ENCODE peak calls at places on chromosomes 12 and 14, in seven cellular contexts. U is fibroblast of villous mesenchyme, F is choroid plexus epithelial cell, R is neural progenitor cell, C is OCI-LY7, K is stomach, B is MM.1S. O is an unnamed sample.

GRCh38 chr12:26122681-26123481 is 2.0 kb downstream of the BHLHE41 start:
- DNase-seq in U (peak), B (peak), C (no peak), R (peak), F (peak), K (peak), O (peak)

GRCh38 chr12:23887055-23887835 is 62.2 kb downstream of the SOX5 start:
- DNase-seq in F (peak), B (no peak), C (no peak), K (no peak), U (no peak), R (no peak), O (no peak)

GRCh38 chr12:116969615-116970575 is 59.1 kb downstream of the FBXW8 start:
- DNase-seq in R (peak), K (no peak), U (no peak), F (no peak), C (no peak), B (no peak), O (no peak)

GRCh38 chr12:129161511-129161910 is 308.2 kb downstream of the GLT1D1 start:
- DNase-seq in C (no peak), U (no peak), B (no peak), F (no peak), R (no peak), K (no peak), O (no peak)

GRCh38 chr12:19402743-19403400 is 36.4 kb upstream of the AEBP2 start:
- DNase-seq in F (peak), U (peak), K (peak), B (no peak), C (no peak), R (no peak), O (no peak)

GRCh38 chr14:74546416-74546815 is 52.9 kb downstream of the ISCA2 start:
- DNase-seq in R (no peak), B (no peak), C (no peak), F (no peak), K (no peak), U (no peak), O (no peak)

GRCh38 chr14:52949711-52950409 is 990 bp downstream of the FERMT2 start:
- DNase-seq in U (peak), F (peak), R (peak), K (no peak), B (no peak), C (no peak), O (no peak)

GRCh38 chr14:104477804-104478375 is 101.7 kb upstream of the C14orf180 start:
- DNase-seq in B (no peak), U (no peak), C (no peak), K (no peak), F (no peak), R (no peak), O (no peak)

GRCh38 chr14:81110186-81110585 is 110.6 kb downstream of the GTF2A1 start:
- DNase-seq in U (no peak), R (no peak), K (no peak), F (no peak), C (no peak), B (no peak), O (no peak)

GRCh38 chr12:2641209-2641608 is 153.6 kb upstream of the FKBP4 start:
- DNase-seq in K (no peak), F (peak), R (peak), B (peak), U (no peak), C (no peak), O (peak)

GRCh38 chr14:71169028-71169427 is 261.8 kb downstream of the PCNX1 start:
- DNase-seq in F (no peak), B (no peak), K (no peak), C (no peak), U (peak), R (no peak), O (peak)

GRCh38 chr14:80924365-80925103 is 17.0 kb downstream of the CEP128 start:
- DNase-seq in F (no peak), U (no peak), R (no peak), B (no peak), C (no peak), K (no peak), O (no peak)

GRCh38 chr14:89564291-89564957 is 147.4 kb upstream of the FOXN3 start:
- DNase-seq in R (no peak), K (no peak), U (peak), B (no peak), F (peak), C (no peak), O (peak)

GRCh38 chr14:46580941-46581671 is 70.5 kb downstream of the RPL10L start:
- DNase-seq in C (peak), R (peak), B (peak), F (peak), K (no peak), U (peak), O (peak)

GRCh38 chr12:12784911-12785814 is at the start of gene APOLD1:
- DNase-seq in F (peak), K (no peak), U (peak), B (no peak), C (peak), R (peak), O (peak)

GRCh38 chr14:55803506-55804197 is 223.6 kb downstream of the KTN1 start:
- DNase-seq in B (no peak), K (no peak), R (no peak), F (no peak), U (no peak), C (no peak), O (no peak)

GRCh38 chr12:93378373-93379310 is 917 bp downstream of the NUDT4 start:
- DNase-seq in B (peak), R (peak), K (peak), F (peak), U (peak), C (peak), O (peak)

GRCh38 chr12:57550628-57551549 is 1.0 kb downstream of the KIF5A start:
- DNase-seq in B (no peak), F (no peak), R (no peak), K (no peak), U (no peak), C (no peak), O (no peak)

GRCh38 chr14:28763914-28764848 is 2.4 kb upstream of the FOXG1 start:
- DNase-seq in R (peak), K (no peak), B (no peak), C (no peak), F (no peak), U (no peak), O (no peak)

GRCh38 chr14:28765169-28765906 is 1.2 kb upstream of the FOXG1 start:
- DNase-seq in U (no peak), F (no peak), B (no peak), R (peak), C (no peak), K (no peak), O (no peak)

GRCh38 chr14:28762290-28762948 is 4.2 kb upstream of the FOXG1 start:
- DNase-seq in F (no peak), C (no peak), U (no peak), K (no peak), R (peak), B (no peak), O (no peak)

GRCh38 chr14:28761438-28762289 is 4.9 kb upstream of the FOXG1 start:
- DNase-seq in U (no peak), R (peak), C (no peak), F (no peak), K (no peak), B (no peak), O (no peak)

GRCh38 chr14:28762949-28763313 is 3.7 kb upstream of the FOXG1 start:
- DNase-seq in R (peak), K (no peak), C (no peak), F (no peak), B (no peak), U (no peak), O (no peak)
- TF ChIP-seq CTCF in R (no peak), K (no peak), C (no peak), F (no peak), B (no peak), U (no peak), O (no peak)

GRCh38 chr14:99593971-99594841 is 9.8 kb downstream of the CCDC85C start:
- DNase-seq in U (no peak), B (no peak), C (no peak), F (no peak), R (no peak), K (no peak), O (no peak)

GRCh38 chr14:99596071-99596627 is 7.9 kb downstream of the CCDC85C start:
- DNase-seq in B (no peak), R (no peak), K (peak), C (no peak), U (no peak), F (no peak), O (no peak)

GRCh38 chr14:99595524-99595923 is 8.5 kb downstream of the CCDC85C start:
- DNase-seq in B (no peak), U (no peak), R (no peak), F (no peak), K (no peak), C (no peak), O (no peak)

GRCh38 chr14:99596772-99597171 is 7.2 kb downstream of the CCDC85C start:
- DNase-seq in C (no peak), U (no peak), B (no peak), R (no peak), F (no peak), K (no peak), O (no peak)

DNA sequence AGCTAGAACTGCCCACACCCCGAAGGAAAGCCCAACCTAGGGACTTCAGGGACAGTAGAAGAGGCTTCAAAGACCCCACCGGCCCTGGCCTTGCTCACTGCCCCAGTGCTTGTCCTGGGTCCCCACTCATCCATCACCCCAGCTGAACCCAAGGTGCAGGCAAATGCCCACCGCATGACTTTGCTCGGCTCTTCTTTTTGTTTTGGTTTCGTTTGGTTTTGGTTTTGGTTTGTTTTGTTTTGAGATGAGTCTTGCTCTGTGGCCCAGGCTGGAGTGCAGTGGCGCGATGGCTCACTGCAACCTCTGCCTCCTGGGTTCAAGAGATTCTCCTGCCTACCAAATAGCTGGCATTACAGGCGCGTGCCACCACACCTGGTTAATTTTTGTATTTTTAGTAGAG is 9.0 kb downstream of the CCDC85C start:
- DNase-seq in U (no peak), B (peak), K (no peak), F (no peak), R (no peak), C (no peak), O (peak)
- H3K4me3 ChIP-seq in U (no peak), B (peak), K (no peak), F (no peak), R (no peak), C (no peak), O (peak)

DNA sequence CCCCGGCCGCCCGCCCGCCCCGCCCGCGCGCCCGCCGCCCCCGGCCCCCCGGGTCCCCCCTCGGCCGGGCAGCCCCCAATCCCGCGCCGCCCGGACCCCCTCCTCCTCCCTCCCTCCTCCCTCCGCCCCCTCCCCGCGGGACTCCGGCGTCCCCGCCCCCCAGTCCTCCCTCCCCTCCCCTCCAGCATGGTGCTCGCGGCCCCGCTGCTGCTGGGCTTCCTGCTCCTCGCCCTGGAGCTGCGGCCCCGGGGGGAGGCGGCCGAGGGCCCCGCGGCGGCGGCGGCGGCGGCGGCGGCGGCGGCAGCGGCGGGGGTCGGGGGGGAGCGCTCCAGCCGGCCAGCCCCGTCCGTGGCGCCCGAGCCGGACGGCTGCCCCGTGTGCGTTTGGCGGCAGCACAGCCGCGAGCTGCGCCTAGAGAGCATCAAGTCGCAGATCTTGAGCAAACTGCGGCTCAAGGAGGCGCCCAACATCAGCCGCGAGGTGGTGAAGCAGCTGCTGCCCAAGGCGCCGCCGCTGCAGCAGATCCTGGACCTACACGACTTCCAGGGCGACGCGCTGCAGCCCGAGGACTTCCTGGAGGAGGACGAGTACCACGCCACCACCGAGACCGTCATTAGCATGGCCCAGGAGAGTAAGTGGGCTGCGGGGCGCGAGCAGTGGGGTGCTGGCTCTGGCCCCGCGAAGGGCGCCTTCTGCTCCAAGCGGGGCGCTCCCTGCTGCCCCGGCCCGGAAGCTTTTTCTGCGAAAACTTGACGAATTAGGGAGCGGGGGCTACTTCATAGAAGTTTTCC is 404 bp downstream of the GDF11 start:
- DNase-seq in R (peak), B (peak), K (peak), F (peak), C (peak), U (peak), O (peak)
- TF ChIP-seq CTCF in R (peak), B (no peak), K (no peak), F (peak), C (peak), U (peak), O (no peak)

DNA sequence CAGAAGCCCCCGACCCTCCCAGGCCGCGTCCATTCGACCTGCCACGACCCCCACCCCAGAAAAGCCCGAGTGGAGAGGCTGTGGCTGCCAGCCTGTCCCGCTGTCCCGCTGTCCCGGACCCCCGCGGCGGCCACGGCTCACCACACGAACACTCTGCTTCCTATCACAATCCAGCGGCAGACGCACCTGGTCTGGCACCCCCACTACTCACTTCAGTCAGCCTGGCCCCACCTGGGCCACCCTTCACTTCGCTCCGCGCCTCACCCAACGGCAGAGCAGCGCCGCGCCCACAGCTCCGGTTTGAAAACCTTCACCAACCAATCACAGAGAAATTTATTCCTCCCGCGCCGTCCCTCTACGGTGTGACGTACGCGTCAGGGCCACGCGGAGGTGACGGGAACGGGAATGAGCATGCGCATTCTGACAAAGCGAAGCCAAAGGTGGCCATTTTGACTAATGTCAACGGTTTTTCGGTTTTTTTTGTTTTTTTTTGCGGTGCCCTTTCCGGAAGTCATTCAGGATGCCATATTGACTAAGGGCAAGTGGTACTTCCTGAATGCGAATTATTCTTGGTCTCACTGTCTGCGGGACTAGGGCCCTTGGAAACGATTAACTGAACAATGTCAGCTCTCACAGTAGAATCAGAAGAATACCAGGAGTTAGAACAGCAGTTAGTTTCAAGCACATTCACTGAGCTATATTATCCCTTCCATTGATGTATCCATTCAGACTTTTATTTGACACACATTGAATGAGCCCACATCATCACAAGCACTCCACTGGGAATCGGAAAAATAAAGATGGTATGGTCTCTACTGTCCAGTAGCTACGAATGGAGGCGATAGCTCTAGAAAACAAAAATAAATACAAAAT is at the start of gene RACGAP1:
- DNase-seq in K (peak), R (peak), C (peak), B (peak), F (peak), U (peak), O (peak)
- H3K4me3 ChIP-seq in K (peak), R (peak), C (peak), B (peak), F (peak), U (peak), O (peak)